ENCODE peak calls at places on chromosome 14, in five cellular contexts. X is AG20443; D is CD4-positive, alpha-beta T cell; R is T-helper 2 cell; Z is testis. U is an unnamed sample.

GRCh38 chr14:106277503-106277902 is 751.1 kb downstream of the TMEM121 start:
- DNase-seq in X (no peak), D (no peak), R (no peak), Z (peak), U (no peak)

GRCh38 chr14:67557118-67557517 is 24.0 kb downstream of the PLEKHH1 start:
- DNase-seq in X (peak), D (no peak), R (no peak), Z (no peak), U (no peak)

GRCh38 chr14:89327771-89328212 is 89.2 kb downstream of the FOXN3 start:
- DNase-seq in X (peak), D (no peak), R (no peak), Z (no peak), U (no peak)

GRCh38 chr14:22952418-22952817 is 4.5 kb downstream of the HAUS4 start:
- DNase-seq in X (no peak), D (no peak), R (no peak), Z (no peak), U (no peak)

GRCh38 chr14:27427796-27428195 is 830.0 kb upstream of the NOVA1 start:
- DNase-seq in X (no peak), D (no peak), R (no peak), Z (no peak), U (no peak)

GRCh38 chr14:26856832-26857508 is 259.1 kb upstream of the NOVA1 start:
- DNase-seq in X (peak), D (no peak), R (no peak), Z (no peak), U (no peak)

GRCh38 chr14:77037886-77038511 is 9.5 kb upstream of the IRF2BPL start:
- DNase-seq in X (no peak), D (peak), R (no peak), Z (no peak), U (peak)

GRCh38 chr14:91396959-91397815 is 20.4 kb downstream of the CCDC88C start:
- DNase-seq in X (no peak), D (peak), R (no peak), Z (no peak), U (no peak)

GRCh38 chr14:68084256-68084655 is 264.7 kb downstream of the RAD51B start:
- DNase-seq in X (no peak), D (no peak), R (no peak), Z (no peak), U (no peak)

GRCh38 chr14:23300687-23301223 is 1.9 kb downstream of the PPP1R3E start:
- DNase-seq in X (no peak), D (no peak), R (no peak), Z (peak), U (peak)

GRCh38 chr14:77024171-77024627 is 4.3 kb downstream of the IRF2BPL start:
- DNase-seq in X (peak), D (peak), R (no peak), Z (peak), U (no peak)

GRCh38 chr14:53955671-53956426 is 776 bp downstream of the BMP4 start:
- DNase-seq in X (no peak), D (no peak), R (no peak), Z (no peak), U (no peak)

GRCh38 chr14:80425686-80426085 is 214.4 kb upstream of the DIO2 start:
- DNase-seq in X (peak), D (no peak), R (no peak), Z (no peak), U (no peak)

GRCh38 chr14:21711360-21711961 is 37.8 kb upstream of the OR4E1 start:
- DNase-seq in X (peak), D (no peak), R (no peak), Z (peak), U (peak)

GRCh38 chr14:55389330-55389729 is 22.3 kb downstream of the ATG14 start:
- DNase-seq in X (peak), D (no peak), R (no peak), Z (no peak), U (no peak)

GRCh38 chr14:20823859-20824258 is 21.2 kb upstream of the RNASE1 start:
- DNase-seq in X (no peak), D (no peak), R (no peak), Z (no peak), U (no peak)

GRCh38 chr14:64970041-64970440 is 2.1 kb downstream of the RAB15 start:
- DNase-seq in X (no peak), D (no peak), R (no peak), Z (no peak), U (no peak)

GRCh38 chr14:39232554-39233415 is 930 bp upstream of the MIA2 start:
- DNase-seq in X (peak), D (no peak), R (no peak), Z (no peak), U (no peak)

GRCh38 chr14:87149583-87150354 is 843.2 kb downstream of the GALC start:
- DNase-seq in X (peak), D (no peak), R (no peak), Z (no peak), U (no peak)

GRCh38 chr14:99522457-99522891 is 41.3 kb downstream of the CCNK start:
- DNase-seq in X (peak), D (no peak), R (no peak), Z (no peak), U (no peak)

GRCh38 chr14:59422069-59422881 is 42.9 kb downstream of the GPR135 start:
- DNase-seq in X (no peak), D (no peak), R (no peak), Z (no peak), U (no peak)

GRCh38 chr14:33229269-33229924 is 290.7 kb downstream of the NPAS3 start:
- DNase-seq in X (no peak), D (no peak), R (no peak), Z (no peak), U (no peak)

GRCh38 chr14:77007975-77008421 is 20.5 kb downstream of the IRF2BPL start:
- DNase-seq in X (no peak), D (no peak), R (no peak), Z (no peak), U (peak)

GRCh38 chr14:70098257-70098809 is 90.4 kb downstream of the SLC8A3 start:
- DNase-seq in X (no peak), D (no peak), R (no peak), Z (no peak), U (peak)

GRCh38 chr14:59293934-59294661 is 105.6 kb downstream of the DAAM1 start:
- DNase-seq in X (peak), D (no peak), R (no peak), Z (peak), U (no peak)

GRCh38 chr14:51442513-51443175 is 202.6 kb downstream of the TMX1 start:
- DNase-seq in X (peak), D (no peak), R (no peak), Z (no peak), U (no peak)

GRCh38 chr14:74362361-74362915 is 14.2 kb downstream of the VRTN start:
- DNase-seq in X (peak), D (peak), R (no peak), Z (peak), U (peak)

GRCh38 chr14:43894534-43894933 is 612.5 kb downstream of the FSCB start:
- DNase-seq in X (no peak), D (no peak), R (no peak), Z (no peak), U (no peak)

GRCh38 chr14:75982724-75983358 is 1.0 kb upstream of the TGFB3 start:
- DNase-seq in X (peak), D (no peak), R (no peak), Z (peak), U (peak)

GRCh38 chr14:80787876-80788275 is 153.7 kb downstream of the CEP128 start:
- DNase-seq in X (peak), D (no peak), R (no peak), Z (no peak), U (no peak)